ENCODE peak calls at places on chromosomes 1 and 21, in six cellular contexts. One of them, this sample, is unnamed.

GRCh38 chr1:5888606-5889211 is 103.5 kb downstream of the NPHP4 start:
- DNase-seq in cardiac muscle cell: no peak
- DNase-seq in fibroblast of lung: no peak
- DNase-seq in SJSA1: no peak
- DNase-seq in astrocyte of the cerebellum: no peak
- DNase-seq in pancreas: no peak
- DNase-seq in this sample: no peak

GRCh38 chr1:244239261-244239770 is 188.2 kb downstream of the ZBTB18 start:
- DNase-seq in cardiac muscle cell: no peak
- DNase-seq in fibroblast of lung: peak
- DNase-seq in SJSA1: no peak
- DNase-seq in astrocyte of the cerebellum: no peak
- DNase-seq in pancreas: no peak
- DNase-seq in this sample: peak

GRCh38 chr1:151175910-151176309 is at the start of gene TMOD4:
- DNase-seq in cardiac muscle cell: no peak
- DNase-seq in fibroblast of lung: no peak
- DNase-seq in SJSA1: no peak
- DNase-seq in astrocyte of the cerebellum: no peak
- DNase-seq in pancreas: no peak
- DNase-seq in this sample: no peak

GRCh38 chr1:107572674-107573205 is 392.2 kb downstream of the VAV3 start:
- DNase-seq in cardiac muscle cell: peak
- DNase-seq in fibroblast of lung: peak
- DNase-seq in SJSA1: no peak
- DNase-seq in astrocyte of the cerebellum: peak
- DNase-seq in pancreas: no peak
- DNase-seq in this sample: peak

GRCh38 chr1:67733741-67734690 is 49.0 kb downstream of the GADD45A start:
- DNase-seq in cardiac muscle cell: no peak
- DNase-seq in fibroblast of lung: no peak
- DNase-seq in SJSA1: peak
- DNase-seq in astrocyte of the cerebellum: no peak
- DNase-seq in pancreas: no peak
- DNase-seq in this sample: no peak

GRCh38 chr1:59926381-59927243 is at the start of gene CYP2J2:
- DNase-seq in cardiac muscle cell: peak
- DNase-seq in fibroblast of lung: peak
- DNase-seq in SJSA1: peak
- DNase-seq in astrocyte of the cerebellum: no peak
- DNase-seq in pancreas: peak
- DNase-seq in this sample: peak

GRCh38 chr1:226981386-226981817 is 41.3 kb downstream of the COQ8A start:
- DNase-seq in cardiac muscle cell: no peak
- DNase-seq in fibroblast of lung: no peak
- DNase-seq in SJSA1: no peak
- DNase-seq in astrocyte of the cerebellum: no peak
- DNase-seq in pancreas: no peak
- DNase-seq in this sample: no peak

GRCh38 chr1:200794506-200795065 is 55.9 kb downstream of the CAMSAP2 start:
- DNase-seq in cardiac muscle cell: no peak
- DNase-seq in fibroblast of lung: no peak
- DNase-seq in SJSA1: no peak
- DNase-seq in astrocyte of the cerebellum: no peak
- DNase-seq in pancreas: no peak
- DNase-seq in this sample: peak

GRCh38 chr1:24639881-24640280 is 3.2 kb upstream of the SRRM1 start:
- DNase-seq in cardiac muscle cell: no peak
- DNase-seq in fibroblast of lung: no peak
- DNase-seq in SJSA1: no peak
- DNase-seq in astrocyte of the cerebellum: no peak
- DNase-seq in pancreas: no peak
- DNase-seq in this sample: peak

GRCh38 chr1:24888971-24889670 is 41.0 kb downstream of the RUNX3 start:
- DNase-seq in cardiac muscle cell: no peak
- DNase-seq in fibroblast of lung: peak
- DNase-seq in SJSA1: peak
- DNase-seq in astrocyte of the cerebellum: no peak
- DNase-seq in pancreas: no peak
- DNase-seq in this sample: peak

GRCh38 chr1:80448081-80448480 is 1352.7 kb upstream of the ADGRL2 start:
- DNase-seq in cardiac muscle cell: no peak
- DNase-seq in fibroblast of lung: peak
- DNase-seq in SJSA1: no peak
- DNase-seq in astrocyte of the cerebellum: peak
- DNase-seq in pancreas: no peak
- DNase-seq in this sample: no peak

GRCh38 chr1:236103646-236104218 is 38.6 kb upstream of the GPR137B start:
- DNase-seq in cardiac muscle cell: peak
- DNase-seq in fibroblast of lung: peak
- DNase-seq in SJSA1: no peak
- DNase-seq in astrocyte of the cerebellum: peak
- DNase-seq in pancreas: no peak
- DNase-seq in this sample: peak

GRCh38 chr1:9942399-9942938 is 722 bp downstream of the LZIC start:
- DNase-seq in cardiac muscle cell: peak
- DNase-seq in fibroblast of lung: peak
- DNase-seq in SJSA1: no peak
- DNase-seq in astrocyte of the cerebellum: peak
- DNase-seq in pancreas: no peak
- DNase-seq in this sample: peak

GRCh38 chr1:57623039-57623790 is 199.4 kb upstream of the DAB1 start:
- DNase-seq in cardiac muscle cell: peak
- DNase-seq in fibroblast of lung: no peak
- DNase-seq in SJSA1: no peak
- DNase-seq in astrocyte of the cerebellum: peak
- DNase-seq in pancreas: no peak
- DNase-seq in this sample: no peak

GRCh38 chr1:31567956-31568570 is 8.3 kb upstream of the TINAGL1 start:
- DNase-seq in cardiac muscle cell: no peak
- DNase-seq in fibroblast of lung: peak
- DNase-seq in SJSA1: peak
- DNase-seq in astrocyte of the cerebellum: no peak
- DNase-seq in pancreas: peak
- DNase-seq in this sample: no peak

GRCh38 chr1:62342270-62342669 is 23.0 kb upstream of the KANK4 start:
- DNase-seq in cardiac muscle cell: no peak
- DNase-seq in fibroblast of lung: no peak
- DNase-seq in SJSA1: no peak
- DNase-seq in astrocyte of the cerebellum: no peak
- DNase-seq in pancreas: no peak
- DNase-seq in this sample: no peak

GRCh38 chr1:21956720-21957552 is 19.8 kb upstream of the HSPG2 start:
- DNase-seq in cardiac muscle cell: peak
- DNase-seq in fibroblast of lung: peak
- DNase-seq in SJSA1: no peak
- DNase-seq in astrocyte of the cerebellum: no peak
- DNase-seq in pancreas: peak
- DNase-seq in this sample: peak

GRCh38 chr1:144101397-144102050 is 129.7 kb upstream of the FAM72C start:
- DNase-seq in cardiac muscle cell: no peak
- DNase-seq in fibroblast of lung: no peak
- DNase-seq in SJSA1: peak
- DNase-seq in astrocyte of the cerebellum: no peak
- DNase-seq in pancreas: peak
- DNase-seq in this sample: peak

GRCh38 chr1:101291562-101292035 is 54.8 kb downstream of the S1PR1 start:
- DNase-seq in cardiac muscle cell: peak
- DNase-seq in fibroblast of lung: peak
- DNase-seq in SJSA1: no peak
- DNase-seq in astrocyte of the cerebellum: peak
- DNase-seq in pancreas: no peak
- DNase-seq in this sample: peak

DNA sequence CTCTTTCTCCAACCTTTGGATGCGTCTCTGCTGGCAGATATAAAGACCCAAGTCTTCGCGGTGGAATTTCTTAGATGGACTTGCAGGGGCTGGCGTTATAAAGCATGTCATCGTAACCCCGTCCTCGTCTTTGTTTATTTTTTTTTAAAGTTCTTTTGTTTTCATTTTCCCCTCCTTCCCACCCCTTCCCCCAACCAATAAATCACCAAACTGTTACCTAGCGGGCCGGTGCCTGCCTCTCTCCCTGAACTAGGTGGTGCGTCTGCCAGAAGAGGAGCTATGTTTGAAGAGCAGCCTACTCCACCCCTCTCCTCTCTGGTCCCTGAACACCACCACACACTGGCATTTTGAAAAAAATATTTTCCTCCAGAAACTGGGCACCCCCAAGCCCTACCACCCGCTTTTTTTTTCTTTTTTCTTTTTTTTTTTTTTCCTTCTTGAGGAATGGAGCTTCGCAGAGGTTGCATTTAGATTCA is at the start of gene CACNA1E:
- DNase-seq in cardiac muscle cell: no peak
- DNase-seq in fibroblast of lung: no peak
- DNase-seq in SJSA1: no peak
- DNase-seq in astrocyte of the cerebellum: no peak
- DNase-seq in pancreas: no peak
- DNase-seq in this sample: no peak
- H3K4me3 ChIP-seq in cardiac muscle cell: peak
- H3K4me3 ChIP-seq in fibroblast of lung: no peak
- H3K4me3 ChIP-seq in SJSA1: no peak
- H3K4me3 ChIP-seq in astrocyte of the cerebellum: peak
- H3K4me3 ChIP-seq in pancreas: peak
- H3K4me3 ChIP-seq in this sample: peak

GRCh38 chr21:45598666-45599065 is 44.9 kb upstream of the PCBP3 start:
- DNase-seq in cardiac muscle cell: no peak
- DNase-seq in fibroblast of lung: no peak
- DNase-seq in SJSA1: no peak
- DNase-seq in astrocyte of the cerebellum: no peak
- DNase-seq in pancreas: peak
- DNase-seq in this sample: no peak

GRCh38 chr21:45599146-45599581 is 44.4 kb upstream of the PCBP3 start:
- DNase-seq in cardiac muscle cell: no peak
- DNase-seq in fibroblast of lung: no peak
- DNase-seq in SJSA1: no peak
- DNase-seq in astrocyte of the cerebellum: no peak
- DNase-seq in pancreas: peak
- DNase-seq in this sample: no peak

GRCh38 chr21:45600248-45600647 is 43.3 kb upstream of the PCBP3 start:
- DNase-seq in cardiac muscle cell: no peak
- DNase-seq in fibroblast of lung: no peak
- DNase-seq in SJSA1: no peak
- DNase-seq in astrocyte of the cerebellum: no peak
- DNase-seq in pancreas: no peak
- DNase-seq in this sample: no peak

GRCh38 chr21:45596704-45597318 is 46.7 kb upstream of the PCBP3 start:
- DNase-seq in cardiac muscle cell: peak
- DNase-seq in fibroblast of lung: peak
- DNase-seq in SJSA1: peak
- DNase-seq in astrocyte of the cerebellum: no peak
- DNase-seq in pancreas: peak
- DNase-seq in this sample: peak

GRCh38 chr21:45598109-45598508 is 45.4 kb upstream of the PCBP3 start:
- DNase-seq in cardiac muscle cell: no peak
- DNase-seq in fibroblast of lung: no peak
- DNase-seq in SJSA1: no peak
- DNase-seq in astrocyte of the cerebellum: no peak
- DNase-seq in pancreas: peak
- DNase-seq in this sample: no peak
- H3K4me3 ChIP-seq in cardiac muscle cell: no peak
- H3K4me3 ChIP-seq in fibroblast of lung: no peak
- H3K4me3 ChIP-seq in SJSA1: no peak
- H3K4me3 ChIP-seq in astrocyte of the cerebellum: no peak
- H3K4me3 ChIP-seq in pancreas: no peak
- H3K4me3 ChIP-seq in this sample: no peak

GRCh38 chr1:51235611-51236547 is at the start of gene RNF11:
- DNase-seq in cardiac muscle cell: peak
- DNase-seq in fibroblast of lung: peak
- DNase-seq in SJSA1: peak
- DNase-seq in astrocyte of the cerebellum: peak
- DNase-seq in pancreas: peak
- DNase-seq in this sample: peak

GRCh38 chr1:51237313-51237700 is 1.2 kb downstream of the RNF11 start:
- DNase-seq in cardiac muscle cell: no peak
- DNase-seq in fibroblast of lung: no peak
- DNase-seq in SJSA1: no peak
- DNase-seq in astrocyte of the cerebellum: no peak
- DNase-seq in pancreas: no peak
- DNase-seq in this sample: peak

GRCh38 chr1:51237714-51238403 is 1.8 kb downstream of the RNF11 start:
- DNase-seq in cardiac muscle cell: peak
- DNase-seq in fibroblast of lung: peak
- DNase-seq in SJSA1: peak
- DNase-seq in astrocyte of the cerebellum: no peak
- DNase-seq in pancreas: no peak
- DNase-seq in this sample: peak

GRCh38 chr1:51236548-51237312 is 657 bp downstream of the RNF11 start:
- DNase-seq in cardiac muscle cell: peak
- DNase-seq in fibroblast of lung: peak
- DNase-seq in SJSA1: peak
- DNase-seq in astrocyte of the cerebellum: no peak
- DNase-seq in pancreas: peak
- DNase-seq in this sample: peak

DNA sequence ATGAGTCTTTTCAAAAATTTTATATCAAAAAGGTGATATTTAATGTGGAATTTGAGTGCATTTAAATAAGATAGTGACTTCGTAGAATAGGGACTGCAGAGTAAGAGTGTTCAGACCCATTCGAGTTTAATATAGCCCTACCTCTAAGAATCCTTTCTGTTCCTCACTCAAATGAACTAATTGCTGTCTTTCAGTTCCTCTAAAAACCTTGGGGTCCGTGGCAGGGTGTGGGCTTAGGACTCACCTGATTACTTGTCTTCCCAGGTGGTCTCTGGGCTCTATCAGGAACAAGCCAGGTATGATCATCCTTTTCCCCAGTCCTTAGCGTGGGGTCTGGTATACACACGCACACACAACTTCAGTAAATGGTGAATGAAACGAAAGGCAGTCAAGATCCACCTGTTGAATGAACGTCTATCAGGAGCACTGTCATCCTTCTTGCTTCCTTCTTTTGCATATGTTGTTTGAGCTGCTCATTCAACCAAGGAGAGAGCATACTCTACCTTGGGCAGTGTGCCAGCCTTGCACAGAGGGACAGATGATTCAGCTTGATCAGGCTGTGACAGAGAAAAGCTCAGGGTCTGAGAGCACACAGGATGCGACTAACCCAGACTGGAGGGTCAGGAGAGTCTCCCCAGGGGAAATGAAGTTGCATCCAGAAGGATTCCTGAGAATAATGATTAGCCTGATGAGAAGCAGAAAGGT is 1.2 kb upstream of the RNF11 start:
- DNase-seq in cardiac muscle cell: peak
- DNase-seq in fibroblast of lung: peak
- DNase-seq in SJSA1: peak
- DNase-seq in astrocyte of the cerebellum: no peak
- DNase-seq in pancreas: peak
- DNase-seq in this sample: peak
- H3K4me3 ChIP-seq in cardiac muscle cell: no peak
- H3K4me3 ChIP-seq in fibroblast of lung: no peak
- H3K4me3 ChIP-seq in SJSA1: no peak
- H3K4me3 ChIP-seq in astrocyte of the cerebellum: no peak
- H3K4me3 ChIP-seq in pancreas: no peak
- H3K4me3 ChIP-seq in this sample: peak

DNA sequence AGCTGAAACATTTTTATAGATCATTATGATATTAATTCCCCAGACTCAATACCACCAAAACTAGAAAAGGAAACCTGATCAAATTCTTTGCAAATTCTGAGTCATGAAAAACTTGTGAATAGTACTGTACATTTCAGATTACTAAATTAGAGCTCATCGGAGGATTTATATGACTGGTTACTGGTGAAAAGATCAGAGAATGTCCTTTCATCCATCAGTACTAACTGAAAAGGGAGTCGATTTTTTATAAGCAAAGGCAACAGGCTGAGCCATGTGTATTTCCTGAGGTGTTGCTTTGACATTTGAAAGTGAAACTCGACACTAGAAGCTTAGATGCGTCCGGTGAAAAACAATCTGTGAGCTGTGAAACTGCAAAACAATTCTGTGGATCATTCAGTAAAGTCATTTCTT is 155.7 kb downstream of the TNFSF18 start:
- DNase-seq in cardiac muscle cell: no peak
- DNase-seq in fibroblast of lung: peak
- DNase-seq in SJSA1: no peak
- DNase-seq in astrocyte of the cerebellum: no peak
- DNase-seq in pancreas: no peak
- DNase-seq in this sample: no peak
- H3K4me3 ChIP-seq in cardiac muscle cell: no peak
- H3K4me3 ChIP-seq in fibroblast of lung: peak
- H3K4me3 ChIP-seq in SJSA1: peak
- H3K4me3 ChIP-seq in astrocyte of the cerebellum: no peak
- H3K4me3 ChIP-seq in pancreas: no peak
- H3K4me3 ChIP-seq in this sample: no peak